ENCODE peak calls at places on chromosomes 6 and 20, in seven cellular contexts. Z, N, T, H, K, L and E are unnamed samples.

GRCh38 chr20:33518071-33518470 is 28.2 kb downstream of the CBFA2T2 start:
- DNase-seq in K (no peak), Z (no peak), H (no peak), L (no peak), T (peak), N (peak), E (peak)

GRCh38 chr6:44667226-44667625 is 279.7 kb downstream of the CDC5L start:
- DNase-seq in Z (no peak), H (peak), K (no peak), L (peak), N (peak), T (peak), E (peak)

GRCh38 chr6:113496157-113496556 is 361.0 kb upstream of the MARCKS start:
- DNase-seq in H (no peak), Z (no peak), L (no peak), N (no peak), K (no peak), T (peak), E (no peak)

GRCh38 chr6:77467038-77467437 is 3.7 kb upstream of the HTR1B start:
- DNase-seq in T (no peak), K (no peak), L (no peak), H (no peak), Z (no peak), N (no peak), E (no peak)

GRCh38 chr6:56949925-56950495 is 4.9 kb upstream of the BEND6 start:
- DNase-seq in N (peak), Z (no peak), K (no peak), H (no peak), L (no peak), T (peak), E (no peak)

GRCh38 chr6:47187108-47187507 is 122.6 kb downstream of the TNFRSF21 start:
- DNase-seq in T (no peak), K (no peak), H (no peak), L (no peak), N (no peak), Z (no peak), E (no peak)

GRCh38 chr6:3176562-3177355 is 19.4 kb upstream of the TUBB2A start:
- DNase-seq in K (no peak), L (peak), Z (peak), T (peak), N (peak), H (peak), E (peak)

GRCh38 chr20:54228841-54229240 is 21.0 kb downstream of the PFDN4 start:
- DNase-seq in Z (no peak), N (peak), T (peak), H (no peak), K (no peak), L (no peak), E (peak)

GRCh38 chr20:50399003-50399916 is 110.9 kb upstream of the PTPN1 start:
- DNase-seq in L (no peak), T (no peak), Z (no peak), H (no peak), N (no peak), K (peak), E (no peak)

GRCh38 chr6:86937219-86938079 is at the start of gene HTR1E:
- DNase-seq in L (peak), T (peak), K (no peak), H (no peak), N (peak), Z (peak), E (no peak)

GRCh38 chr6:49370518-49370917 is 92.5 kb downstream of the MMUT start:
- DNase-seq in N (no peak), K (no peak), L (no peak), Z (no peak), H (no peak), T (no peak), E (no peak)

GRCh38 chr6:39280247-39280731 is 33.9 kb downstream of the KCNK17 start:
- DNase-seq in H (no peak), T (no peak), K (no peak), N (no peak), L (peak), Z (peak), E (no peak)

GRCh38 chr20:47963022-47963421 is 177.7 kb upstream of the SULF2 start:
- DNase-seq in N (no peak), K (no peak), H (no peak), Z (no peak), L (no peak), T (no peak), E (no peak)

GRCh38 chr6:81934936-81935335 is 182.5 kb upstream of the TENT5A start:
- DNase-seq in N (peak), T (no peak), Z (no peak), H (no peak), K (no peak), L (no peak), E (no peak)

GRCh38 chr6:158413028-158413427 is 100.8 kb downstream of the TULP4 start:
- DNase-seq in T (no peak), L (no peak), K (no peak), Z (no peak), H (no peak), N (no peak), E (no peak)

GRCh38 chr20:21507275-21508229 is 6.3 kb downstream of the NKX2-2 start:
- DNase-seq in N (no peak), H (no peak), L (no peak), K (no peak), T (no peak), Z (no peak), E (no peak)

GRCh38 chr6:170099387-170099786 is 191.5 kb downstream of the DLL1 start:
- DNase-seq in H (no peak), N (no peak), T (no peak), K (no peak), Z (no peak), L (peak), E (no peak)

GRCh38 chr20:17661121-17661744 is 20.8 kb downstream of the RRBP1 start:
- DNase-seq in Z (no peak), T (peak), N (peak), H (no peak), L (no peak), K (no peak), E (no peak)

GRCh38 chr6:151690768-151691562 is 116.5 kb upstream of the ESR1 start:
- DNase-seq in L (no peak), Z (no peak), N (peak), K (no peak), H (no peak), T (peak), E (peak)

GRCh38 chr20:3658708-3659491 is 4.3 kb downstream of the GFRA4 start:
- DNase-seq in H (no peak), Z (peak), K (no peak), L (no peak), T (peak), N (no peak), E (no peak)

GRCh38 chr6:67591910-67592309 is 1043.2 kb upstream of the ADGRB3 start:
- DNase-seq in L (no peak), T (no peak), N (no peak), K (no peak), Z (no peak), H (no peak), E (no peak)

GRCh38 chr6:3650341-3650958 is 101.1 kb downstream of the PXDC1 start:
- DNase-seq in N (no peak), K (no peak), Z (no peak), L (no peak), H (no peak), T (no peak), E (no peak)

GRCh38 chr20:478949-479429 is 16.7 kb upstream of the TBC1D20 start:
- DNase-seq in H (peak), Z (peak), K (no peak), T (peak), N (peak), L (no peak), E (peak)

GRCh38 chr6:67630146-67630545 is 1004.9 kb upstream of the ADGRB3 start:
- DNase-seq in H (peak), Z (peak), N (peak), K (no peak), T (peak), L (no peak), E (peak)

GRCh38 chr6:42813906-42814444 is 32.1 kb downstream of the BICRAL start:
- DNase-seq in H (no peak), N (no peak), T (no peak), L (no peak), K (no peak), Z (no peak), E (no peak)

GRCh38 chr6:30717129-30717844 is at the start of gene MDC1:
- DNase-seq in N (peak), H (peak), Z (peak), T (peak), K (peak), L (peak), E (peak)

GRCh38 chr20:4581838-4582237 is 139.9 kb upstream of the PRND start:
- DNase-seq in H (no peak), N (no peak), T (no peak), L (no peak), K (no peak), Z (no peak), E (no peak)

GRCh38 chr6:93017213-93017612 is 402.1 kb downstream of the EPHA7 start:
- DNase-seq in N (peak), Z (peak), T (peak), H (no peak), L (peak), K (no peak), E (no peak)

DNA sequence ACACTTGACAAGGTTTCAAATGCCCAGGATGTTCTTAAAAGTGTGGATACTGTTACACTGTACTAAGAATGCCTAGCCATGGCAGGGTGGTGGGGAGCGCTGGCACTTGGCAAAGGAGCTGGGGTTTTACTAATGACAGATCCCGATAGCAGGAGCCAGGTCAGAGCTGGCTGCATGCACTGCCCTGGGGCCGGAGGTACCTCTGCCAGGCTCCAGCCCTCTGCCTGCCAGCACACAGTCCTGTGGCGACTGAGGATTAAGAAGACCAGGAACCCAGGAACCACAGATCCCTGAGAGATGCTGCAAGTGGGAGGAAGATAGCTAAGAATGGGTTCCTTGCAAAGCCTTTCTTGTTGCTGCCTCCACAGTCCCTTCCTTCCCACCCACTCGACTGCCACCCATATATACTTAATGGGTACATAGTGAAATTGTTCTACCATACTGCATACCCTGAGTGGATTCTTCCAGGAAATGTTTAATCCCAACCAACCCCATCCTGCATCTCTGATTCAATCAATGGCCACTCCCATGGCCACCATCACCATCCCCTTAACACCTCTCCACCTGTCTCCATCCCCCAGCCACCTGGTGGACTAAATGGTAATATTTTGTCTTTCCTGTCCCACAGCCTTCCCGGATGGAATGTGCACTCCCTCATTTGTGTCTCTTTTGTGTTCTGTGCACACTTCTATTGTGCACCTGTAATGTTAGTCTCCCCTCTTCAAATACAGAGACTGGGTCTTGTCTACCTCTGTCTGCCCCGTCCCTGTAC is 260.0 kb downstream of the ALDH8A1 start:
- DNase-seq in N (no peak), L (no peak), Z (no peak), T (no peak), K (peak), H (no peak), E (no peak)
- TF ChIP-seq CTCF in N (no peak), L (peak), Z (no peak), T (no peak), K (no peak), H (no peak), E (no peak)

GRCh38 chr20:25284131-25284601 is 36.3 kb downstream of the PYGB start:
- DNase-seq in T (no peak), H (no peak), Z (no peak), K (no peak), L (no peak), N (no peak), E (no peak)

GRCh38 chr20:25283221-25283951 is 35.5 kb downstream of the PYGB start:
- DNase-seq in N (no peak), Z (no peak), K (no peak), T (no peak), L (no peak), H (no peak), E (no peak)

GRCh38 chr20:25286917-25287316 is 39.0 kb downstream of the PYGB start:
- DNase-seq in N (no peak), K (no peak), H (no peak), T (no peak), Z (no peak), L (no peak), E (no peak)

GRCh38 chr20:25285856-25286798 is 38.2 kb downstream of the PYGB start:
- DNase-seq in L (no peak), N (no peak), K (no peak), H (no peak), Z (no peak), T (no peak), E (no peak)

DNA sequence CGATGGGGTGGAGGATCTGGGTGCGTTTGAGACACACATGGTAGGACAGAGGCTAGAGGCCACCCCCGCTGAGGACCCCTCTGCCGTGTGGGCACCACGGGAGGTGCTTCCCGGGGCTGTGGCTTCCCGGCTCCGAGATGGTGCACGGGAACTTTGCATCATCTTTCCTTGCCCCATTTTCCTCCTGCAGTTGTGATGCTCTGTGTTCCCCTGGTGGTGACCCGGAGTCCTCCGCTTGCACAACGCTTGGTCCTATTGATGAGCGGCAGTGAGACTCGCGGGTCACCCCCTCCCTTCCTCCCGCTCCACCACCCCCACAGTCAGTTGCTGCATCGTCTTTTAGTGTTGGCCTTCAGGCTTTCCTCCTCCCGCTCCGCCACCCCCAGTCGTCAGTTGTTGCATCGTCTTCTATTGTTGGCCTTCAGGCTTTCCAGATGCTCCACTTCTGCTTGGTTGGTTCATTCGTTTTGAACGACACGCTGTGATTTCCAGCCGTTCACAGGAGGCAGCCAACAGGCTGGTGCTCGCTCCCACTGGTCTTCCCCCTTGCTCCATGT is 37.3 kb downstream of the PYGB start:
- DNase-seq in K (no peak), L (peak), Z (peak), N (no peak), H (no peak), T (no peak), E (no peak)
- TF ChIP-seq CTCF in K (no peak), L (peak), Z (no peak), N (no peak), H (no peak), T (no peak), E (peak)

GRCh38 chr6:32970413-32971244 is 2.2 kb downstream of the BRD2 start:
- DNase-seq in N (peak), H (peak), Z (peak), L (peak), K (peak), T (peak), E (peak)
- TF ChIP-seq CTCF in N (no peak), H (no peak), Z (no peak), L (no peak), K (no peak), T (no peak), E (no peak)

GRCh38 chr6:105993341-105993740 is 92.8 kb upstream of the PRDM1 start:
- DNase-seq in N (no peak), L (peak), T (no peak), Z (no peak), K (no peak), H (no peak), E (no peak)

GRCh38 chr6:105993769-105994521 is 92.2 kb upstream of the PRDM1 start:
- DNase-seq in L (peak), T (peak), Z (peak), K (peak), N (peak), H (no peak), E (peak)

GRCh38 chr6:105990151-105990550 is 96.0 kb upstream of the PRDM1 start:
- DNase-seq in N (no peak), Z (no peak), K (no peak), H (no peak), T (no peak), L (no peak), E (no peak)

GRCh38 chr6:105991561-105992314 is 94.4 kb upstream of the PRDM1 start:
- DNase-seq in T (no peak), L (peak), H (no peak), N (no peak), Z (no peak), K (no peak), E (no peak)

DNA sequence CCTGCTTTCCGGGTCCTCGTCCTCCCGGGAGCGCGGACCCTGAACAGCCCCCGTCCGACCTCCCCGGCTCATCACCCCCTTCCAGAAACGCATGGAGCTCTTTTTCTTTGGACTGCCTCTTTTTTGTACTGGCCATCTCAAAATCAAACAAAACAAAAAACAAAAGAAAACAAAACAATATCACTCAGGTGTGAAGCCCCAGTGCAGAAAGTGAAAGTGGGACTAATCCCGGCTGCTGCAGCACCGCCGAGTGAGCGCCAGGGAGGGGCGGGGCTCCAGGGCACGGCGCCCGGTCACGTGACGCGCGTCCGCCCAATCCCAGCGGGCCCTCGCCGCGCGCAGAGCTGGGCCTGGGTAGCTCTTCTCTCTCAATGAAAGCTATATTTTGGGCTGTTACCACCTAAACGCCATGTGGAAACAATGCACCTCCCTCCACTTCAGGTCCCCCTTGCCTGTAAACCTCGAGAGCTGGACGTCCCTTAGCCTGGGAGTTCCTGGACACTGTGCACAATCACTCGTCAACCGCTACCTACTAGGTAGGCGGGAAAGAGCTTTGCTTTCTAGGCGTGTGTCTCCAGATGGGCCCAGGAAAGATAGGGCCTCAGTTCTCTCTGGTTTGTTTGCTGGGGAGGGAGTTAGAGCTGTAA is 93.7 kb upstream of the PRDM1 start:
- DNase-seq in T (peak), L (peak), Z (peak), H (no peak), N (peak), K (peak), E (peak)
- TF ChIP-seq CTCF in T (no peak), L (no peak), Z (no peak), H (no peak), N (no peak), K (no peak), E (no peak)

DNA sequence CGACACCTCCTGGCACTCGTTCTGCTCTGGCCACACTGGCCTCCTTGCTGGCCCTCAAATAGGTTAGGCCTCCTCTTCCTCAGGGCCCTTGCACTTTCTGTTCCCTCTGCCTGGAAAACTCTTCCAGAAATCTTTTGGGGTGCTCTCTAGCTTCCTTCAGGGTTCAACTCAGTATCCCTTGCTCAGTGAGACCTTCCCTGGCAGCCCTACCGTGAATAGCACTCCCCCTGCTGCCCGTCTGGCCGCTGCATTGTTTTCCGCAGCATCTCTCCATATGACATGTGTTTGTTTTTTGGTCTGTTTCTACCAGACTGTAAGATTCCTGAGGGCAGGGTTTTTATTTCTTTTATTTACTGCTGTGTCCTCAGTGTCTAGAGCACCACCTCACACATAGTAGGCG is 6.7 kb downstream of the DDX27 start:
- DNase-seq in L (no peak), K (no peak), N (no peak), T (no peak), H (no peak), Z (no peak), E (no peak)
- TF ChIP-seq CTCF in L (peak), K (no peak), N (no peak), T (no peak), H (no peak), Z (peak), E (peak)

GRCh38 chr6:161038229-161039003 is 46.8 kb downstream of the MAP3K4 start:
- DNase-seq in N (peak), T (peak), L (no peak), K (no peak), H (peak), Z (no peak), E (peak)
- TF ChIP-seq CTCF in N (peak), T (peak), L (no peak), K (no peak), H (peak), Z (no peak), E (peak)

GRCh38 chr6:558089-558488 is 98.8 kb downstream of the HUS1B start:
- DNase-seq in H (no peak), N (peak), L (no peak), T (peak), Z (no peak), K (no peak), E (no peak)
- TF ChIP-seq CTCF in H (peak), N (peak), L (peak), T (peak), Z (no peak), K (no peak), E (peak)

GRCh38 chr6:50608421-50608820 is 104.9 kb upstream of the TFAP2D start:
- DNase-seq in T (no peak), Z (no peak), N (no peak), H (no peak), K (no peak), L (no peak), E (no peak)

DNA sequence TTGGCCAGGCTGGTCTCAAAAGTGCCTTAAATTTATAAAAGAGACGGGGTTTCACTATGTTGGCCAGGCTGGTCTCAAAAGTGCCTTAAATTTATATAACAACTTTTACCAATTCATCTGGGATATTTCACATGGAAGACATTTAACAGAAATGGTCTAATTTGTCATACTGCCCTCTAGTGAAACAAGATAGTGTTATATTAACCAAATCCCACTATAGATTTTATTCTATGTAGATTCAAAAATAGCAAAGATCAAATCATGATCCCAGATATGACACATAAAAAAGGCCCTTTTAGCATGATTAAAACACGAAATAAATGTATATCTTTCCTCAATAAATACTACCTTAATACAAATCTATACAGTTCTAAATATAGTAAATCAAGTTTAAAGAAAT is 102.8 kb upstream of the TFAP2D start:
- DNase-seq in H (no peak), L (no peak), Z (peak), K (no peak), T (no peak), N (no peak), E (no peak)
- TF ChIP-seq CTCF in H (no peak), L (peak), Z (no peak), K (no peak), T (no peak), N (no peak), E (peak)